ENCODE peak calls at places on chromosomes 3 and 15, in five cellular contexts. One of them, this sample, is unnamed.

GRCh38 chr3:62036726-62037125 is 336.6 kb downstream of the FEZF2 start:
- DNase-seq in HCT116: no peak
- DNase-seq in fibroblast of lung: no peak
- DNase-seq in mesenchymal stem cell: no peak
- DNase-seq in IMR-90: no peak
- DNase-seq in this sample: no peak

GRCh38 chr15:45684533-45684932 is 49.7 kb downstream of the SQOR start:
- DNase-seq in mesenchymal stem cell: no peak
- DNase-seq in fibroblast of lung: no peak
- DNase-seq in IMR-90: no peak
- DNase-seq in HCT116: no peak
- DNase-seq in this sample: no peak

GRCh38 chr3:146469206-146470017 is at the start of gene PLSCR2:
- DNase-seq in HCT116: no peak
- DNase-seq in mesenchymal stem cell: no peak
- DNase-seq in fibroblast of lung: peak
- DNase-seq in IMR-90: no peak
- DNase-seq in this sample: no peak

GRCh38 chr3:6526321-6526720 is 334.6 kb upstream of the GRM7 start:
- DNase-seq in mesenchymal stem cell: no peak
- DNase-seq in HCT116: peak
- DNase-seq in IMR-90: no peak
- DNase-seq in fibroblast of lung: no peak
- DNase-seq in this sample: no peak

GRCh38 chr3:8500208-8500961 is 1.2 kb upstream of the LMCD1 start:
- DNase-seq in fibroblast of lung: peak
- DNase-seq in IMR-90: peak
- DNase-seq in HCT116: no peak
- DNase-seq in mesenchymal stem cell: peak
- DNase-seq in this sample: no peak

GRCh38 chr3:67578416-67578815 is 76.0 kb downstream of the SUCLG2 start:
- DNase-seq in HCT116: no peak
- DNase-seq in IMR-90: no peak
- DNase-seq in mesenchymal stem cell: no peak
- DNase-seq in fibroblast of lung: no peak
- DNase-seq in this sample: no peak

GRCh38 chr3:136547293-136547692 is 204.9 kb downstream of the STAG1 start:
- DNase-seq in mesenchymal stem cell: peak
- DNase-seq in fibroblast of lung: peak
- DNase-seq in IMR-90: peak
- DNase-seq in HCT116: no peak
- DNase-seq in this sample: no peak

GRCh38 chr15:45734244-45734643 is 99.4 kb downstream of the SQOR start:
- DNase-seq in mesenchymal stem cell: no peak
- DNase-seq in IMR-90: no peak
- DNase-seq in HCT116: no peak
- DNase-seq in fibroblast of lung: no peak
- DNase-seq in this sample: no peak

GRCh38 chr15:40274350-40275274 is 8.3 kb downstream of the ANKRD63 start:
- DNase-seq in fibroblast of lung: peak
- DNase-seq in IMR-90: peak
- DNase-seq in HCT116: peak
- DNase-seq in mesenchymal stem cell: peak
- DNase-seq in this sample: peak

GRCh38 chr15:60592386-60593339 is 113.7 kb upstream of the ICE2 start:
- DNase-seq in HCT116: no peak
- DNase-seq in IMR-90: peak
- DNase-seq in fibroblast of lung: peak
- DNase-seq in mesenchymal stem cell: peak
- DNase-seq in this sample: peak

GRCh38 chr15:60589253-60589652 is 110.3 kb upstream of the ICE2 start:
- DNase-seq in IMR-90: no peak
- DNase-seq in mesenchymal stem cell: no peak
- DNase-seq in HCT116: no peak
- DNase-seq in fibroblast of lung: no peak
- DNase-seq in this sample: no peak

GRCh38 chr15:60591491-60592385 is 112.8 kb upstream of the ICE2 start:
- DNase-seq in fibroblast of lung: no peak
- DNase-seq in IMR-90: no peak
- DNase-seq in HCT116: no peak
- DNase-seq in mesenchymal stem cell: peak
- DNase-seq in this sample: peak

GRCh38 chr15:60589728-60590127 is 110.8 kb upstream of the ICE2 start:
- DNase-seq in mesenchymal stem cell: no peak
- DNase-seq in IMR-90: peak
- DNase-seq in fibroblast of lung: no peak
- DNase-seq in HCT116: no peak
- DNase-seq in this sample: no peak

DNA sequence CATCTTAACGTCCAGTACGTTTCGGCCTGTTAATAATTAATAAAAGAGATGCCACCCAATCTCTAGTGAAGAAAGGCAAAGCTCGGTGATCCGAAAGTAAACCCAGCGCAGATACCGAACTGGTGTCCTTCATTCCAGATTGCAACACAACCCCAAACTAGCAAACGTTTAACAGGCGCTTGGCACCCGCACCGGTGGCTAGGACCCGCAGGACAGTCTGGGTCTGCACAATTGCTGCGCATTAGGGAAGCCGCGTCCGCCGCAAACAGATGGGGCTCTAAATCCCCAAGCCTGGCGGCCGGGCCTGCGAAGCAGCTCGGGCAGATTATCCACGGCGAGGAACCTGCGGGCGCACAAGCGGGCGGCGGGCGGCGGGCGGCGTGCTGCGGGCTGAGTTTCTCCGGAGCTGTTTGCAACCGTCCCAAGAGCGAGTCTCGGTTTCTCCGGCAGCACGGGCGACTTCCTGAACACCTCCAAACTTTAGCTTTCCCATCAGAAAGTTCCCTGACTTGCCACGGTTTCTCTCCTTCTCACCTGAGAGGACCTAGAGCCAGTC is 112.1 kb upstream of the ICE2 start:
- DNase-seq in IMR-90: peak
- DNase-seq in mesenchymal stem cell: peak
- DNase-seq in fibroblast of lung: peak
- DNase-seq in HCT116: no peak
- DNase-seq in this sample: no peak
- H2AFZ ChIP-seq in IMR-90: peak
- H2AFZ ChIP-seq in mesenchymal stem cell: no peak
- H2AFZ ChIP-seq in fibroblast of lung: peak
- H2AFZ ChIP-seq in HCT116: no peak
- H2AFZ ChIP-seq in this sample: peak

DNA sequence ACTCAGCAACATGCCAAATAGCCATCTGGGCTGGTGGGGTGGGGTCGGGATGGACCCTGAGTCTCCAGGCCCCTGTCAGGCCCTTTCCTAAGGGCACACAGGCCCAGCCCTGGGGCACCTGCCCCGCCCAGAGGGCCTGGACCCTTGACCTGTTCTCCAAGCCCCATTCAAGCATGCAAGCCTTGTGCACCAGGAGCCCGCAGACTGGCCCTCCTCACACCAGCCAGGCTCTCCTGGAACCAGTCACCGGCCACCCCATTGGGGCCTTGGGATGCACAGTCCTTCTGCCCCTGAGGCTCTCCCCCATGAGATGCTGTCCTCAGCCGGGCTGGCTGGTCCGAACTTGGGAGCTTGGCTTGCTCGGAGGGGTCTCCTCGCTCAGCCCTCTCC is 20.6 kb upstream of the KLF13 start:
- DNase-seq in mesenchymal stem cell: no peak
- DNase-seq in IMR-90: no peak
- DNase-seq in HCT116: no peak
- DNase-seq in fibroblast of lung: no peak
- DNase-seq in this sample: no peak
- H3K9ac ChIP-seq in mesenchymal stem cell: no peak
- H3K9ac ChIP-seq in IMR-90: no peak
- H3K9ac ChIP-seq in HCT116: no peak
- H3K9ac ChIP-seq in fibroblast of lung: no peak
- H3K9ac ChIP-seq in this sample: no peak

GRCh38 chr15:71807125-71807629 is 3.2 kb upstream of the NR2E3 start:
- DNase-seq in mesenchymal stem cell: peak
- DNase-seq in HCT116: no peak
- DNase-seq in fibroblast of lung: peak
- DNase-seq in IMR-90: no peak
- DNase-seq in this sample: no peak
- H2AFZ ChIP-seq in mesenchymal stem cell: peak
- H2AFZ ChIP-seq in HCT116: no peak
- H2AFZ ChIP-seq in fibroblast of lung: no peak
- H2AFZ ChIP-seq in IMR-90: peak
- H2AFZ ChIP-seq in this sample: no peak

DNA sequence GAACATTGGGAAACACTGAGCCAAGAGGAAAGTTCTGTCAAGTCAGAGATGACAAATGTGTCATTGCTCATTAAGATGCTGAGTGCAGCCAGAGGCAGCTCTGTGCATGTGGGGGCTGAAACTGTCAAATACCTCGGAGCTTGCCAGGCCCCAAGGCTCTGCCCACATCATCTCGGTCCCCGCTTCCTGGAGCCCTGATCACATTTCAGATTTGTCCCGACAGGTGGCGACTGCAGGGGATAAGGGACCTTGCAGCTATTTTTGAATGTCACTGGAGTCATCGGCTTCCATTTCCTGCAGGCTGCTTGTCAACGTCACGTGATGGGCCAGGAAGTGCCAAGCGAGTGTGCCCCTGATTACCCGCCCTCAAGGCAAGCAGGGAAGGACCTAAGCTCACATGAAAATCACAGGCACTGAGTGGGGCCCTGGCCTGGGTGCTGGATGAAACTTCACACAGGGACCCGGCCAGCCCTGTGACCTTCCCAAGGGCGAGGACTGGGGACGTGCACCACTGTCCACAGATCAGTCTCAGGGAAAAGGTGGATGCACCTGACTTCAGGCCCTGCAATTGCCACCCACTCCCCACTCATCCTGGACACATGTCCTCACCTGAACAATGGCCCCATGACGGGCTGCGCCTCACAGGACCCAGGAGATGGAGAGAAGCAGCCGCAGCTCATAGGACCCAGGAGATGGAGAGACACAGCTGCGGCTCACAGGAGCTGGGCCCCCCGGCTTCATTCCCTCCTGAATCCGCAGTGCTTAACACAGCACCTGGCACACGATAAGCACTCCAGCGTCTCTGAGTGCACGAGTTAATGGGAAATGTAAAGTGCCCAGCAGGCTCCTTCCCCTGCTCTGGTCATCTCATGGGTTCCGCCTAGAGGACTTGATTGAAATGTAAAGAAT is 73.4 kb downstream of the NUP210 start:
- DNase-seq in IMR-90: no peak
- DNase-seq in mesenchymal stem cell: no peak
- DNase-seq in HCT116: no peak
- DNase-seq in fibroblast of lung: no peak
- DNase-seq in this sample: no peak
- H3K9ac ChIP-seq in IMR-90: no peak
- H3K9ac ChIP-seq in mesenchymal stem cell: no peak
- H3K9ac ChIP-seq in HCT116: no peak
- H3K9ac ChIP-seq in fibroblast of lung: no peak
- H3K9ac ChIP-seq in this sample: no peak

GRCh38 chr3:132262305-132262704 is 54.9 kb upstream of the ACP3 start:
- DNase-seq in mesenchymal stem cell: no peak
- DNase-seq in HCT116: no peak
- DNase-seq in IMR-90: no peak
- DNase-seq in fibroblast of lung: no peak
- DNase-seq in this sample: no peak

GRCh38 chr3:132262956-132263355 is 54.3 kb upstream of the ACP3 start:
- DNase-seq in fibroblast of lung: no peak
- DNase-seq in HCT116: no peak
- DNase-seq in mesenchymal stem cell: no peak
- DNase-seq in IMR-90: no peak
- DNase-seq in this sample: no peak

GRCh38 chr3:132267594-132267993 is 49.6 kb upstream of the ACP3 start:
- DNase-seq in IMR-90: no peak
- DNase-seq in fibroblast of lung: no peak
- DNase-seq in HCT116: no peak
- DNase-seq in mesenchymal stem cell: no peak
- DNase-seq in this sample: no peak

GRCh38 chr3:132265488-132265887 is 51.7 kb upstream of the ACP3 start:
- DNase-seq in mesenchymal stem cell: no peak
- DNase-seq in fibroblast of lung: no peak
- DNase-seq in HCT116: no peak
- DNase-seq in IMR-90: no peak
- DNase-seq in this sample: no peak

DNA sequence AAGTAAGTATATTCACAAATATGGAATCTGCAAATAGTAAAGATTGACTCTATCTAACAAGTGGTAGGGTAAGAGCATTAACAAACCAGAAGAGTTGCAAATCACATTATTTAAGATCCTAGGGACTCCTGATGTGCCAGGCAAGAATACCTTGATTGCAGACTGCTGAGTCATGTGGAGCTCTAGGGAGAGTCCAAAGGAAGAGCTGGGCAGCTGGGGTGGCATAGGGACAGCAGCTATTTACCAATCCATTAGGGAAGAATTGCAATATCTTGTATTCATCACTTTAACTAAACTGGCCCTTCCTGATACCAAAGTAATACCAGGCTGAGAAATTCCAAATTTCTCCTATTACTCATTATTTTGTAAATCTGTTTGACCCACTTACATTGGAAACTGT is 52.2 kb upstream of the ACP3 start:
- DNase-seq in mesenchymal stem cell: no peak
- DNase-seq in fibroblast of lung: no peak
- DNase-seq in HCT116: no peak
- DNase-seq in IMR-90: no peak
- DNase-seq in this sample: peak
- H2AFZ ChIP-seq in mesenchymal stem cell: no peak
- H2AFZ ChIP-seq in fibroblast of lung: no peak
- H2AFZ ChIP-seq in HCT116: no peak
- H2AFZ ChIP-seq in IMR-90: no peak
- H2AFZ ChIP-seq in this sample: no peak

DNA sequence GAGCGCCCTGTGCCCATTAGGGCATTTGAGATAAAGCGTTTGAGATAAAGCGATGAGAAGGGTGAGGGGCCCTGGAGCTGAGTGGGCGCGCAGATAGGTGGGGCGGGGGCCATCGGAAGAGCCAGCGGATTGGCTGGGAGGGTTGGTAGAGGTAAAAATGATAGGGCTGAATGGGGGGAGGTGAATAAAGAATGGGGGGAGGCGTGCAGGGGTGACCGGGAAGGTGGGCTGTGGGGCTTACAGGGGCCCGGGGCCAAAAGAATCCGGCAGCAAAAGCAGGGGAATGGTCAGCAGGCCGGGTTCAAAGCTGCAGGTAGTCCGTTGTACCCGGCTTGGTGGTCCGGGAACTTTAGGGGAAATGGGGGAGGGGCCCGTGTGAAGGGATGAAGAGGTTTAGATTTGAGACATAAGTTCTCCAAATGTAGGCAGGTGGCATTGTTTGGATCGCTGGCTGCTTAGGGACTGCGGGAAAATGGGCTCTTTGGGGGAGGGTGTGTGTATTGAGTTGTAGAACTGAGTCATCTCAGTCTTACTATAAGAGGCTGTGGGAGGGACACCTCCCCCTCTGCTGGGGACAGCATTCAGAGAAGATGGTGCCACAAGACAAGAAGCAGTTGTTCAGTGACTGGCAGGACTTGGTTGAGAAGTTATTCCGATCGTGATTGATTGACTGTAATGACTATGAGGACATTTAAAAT is 623 bp downstream of the ARID3B start:
- DNase-seq in HCT116: no peak
- DNase-seq in IMR-90: peak
- DNase-seq in fibroblast of lung: peak
- DNase-seq in mesenchymal stem cell: peak
- DNase-seq in this sample: peak
- H3K9ac ChIP-seq in HCT116: peak
- H3K9ac ChIP-seq in IMR-90: peak
- H3K9ac ChIP-seq in fibroblast of lung: peak
- H3K9ac ChIP-seq in mesenchymal stem cell: peak
- H3K9ac ChIP-seq in this sample: peak

This sample was measured in mammary epithelial cell.